ENCODE peak calls at places on chromosomes 12 and 14, in six cellular contexts. I, F, B, D, Q and R are unnamed samples.

GRCh38 chr14:67357583-67358354 is 1.8 kb downstream of the ATP6V1D start:
- DNase-seq in I (peak), F (no peak), B (no peak), D (no peak), Q (no peak), R (no peak)

GRCh38 chr12:75548879-75549278 is 37.5 kb upstream of the KRR1 start:
- DNase-seq in I (no peak), F (no peak), B (no peak), D (no peak), Q (no peak), R (no peak)

GRCh38 chr12:58143498-58143897 is 202.1 kb downstream of the ATP23 start:
- DNase-seq in I (no peak), F (no peak), B (no peak), D (no peak), Q (no peak), R (no peak)

GRCh38 chr12:49705479-49706267 is 1.5 kb downstream of the FMNL3 start:
- DNase-seq in I (peak), F (peak), B (peak), D (no peak), Q (no peak), R (peak)

GRCh38 chr14:52951730-52952481 is 1.1 kb upstream of the FERMT2 start:
- DNase-seq in I (peak), F (peak), B (peak), D (peak), Q (peak), R (peak)

GRCh38 chr14:105881021-105881930 is 354.9 kb downstream of the TMEM121 start:
- DNase-seq in I (no peak), F (no peak), B (peak), D (no peak), Q (no peak), R (no peak)

GRCh38 chr12:6234906-6235305 is 34.7 kb downstream of the CD9 start:
- DNase-seq in I (no peak), F (no peak), B (no peak), D (no peak), Q (no peak), R (no peak)

GRCh38 chr12:3307419-3307818 is 183.6 kb upstream of the PRMT8 start:
- DNase-seq in I (no peak), F (no peak), B (no peak), D (no peak), Q (no peak), R (no peak)

GRCh38 chr14:53715390-53715730 is 241.3 kb downstream of the BMP4 start:
- DNase-seq in I (peak), F (peak), B (no peak), D (peak), Q (no peak), R (no peak)

GRCh38 chr12:14272954-14273910 is 92.2 kb upstream of the ATF7IP start:
- DNase-seq in I (no peak), F (no peak), B (no peak), D (no peak), Q (no peak), R (no peak)

GRCh38 chr12:6539276-6540134 is 5.2 kb downstream of the GAPDH start:
- DNase-seq in I (no peak), F (peak), B (no peak), D (peak), Q (no peak), R (no peak)

GRCh38 chr12:67437011-67437410 is 167.9 kb downstream of the CAND1 start:
- DNase-seq in I (no peak), F (no peak), B (no peak), D (no peak), Q (no peak), R (no peak)

GRCh38 chr12:61536525-61536924 is 723.7 kb upstream of the USP15 start:
- DNase-seq in I (no peak), F (no peak), B (no peak), D (no peak), Q (no peak), R (no peak)

GRCh38 chr14:68682166-68683103 is 110.4 kb downstream of the ZFP36L1 start:
- DNase-seq in I (peak), F (peak), B (no peak), D (peak), Q (peak), R (peak)

GRCh38 chr12:67650528-67651379 is 2.2 kb downstream of the DYRK2 start:
- DNase-seq in I (no peak), F (no peak), B (no peak), D (no peak), Q (no peak), R (no peak)

GRCh38 chr12:42420385-42420784 is 94.4 kb downstream of the PPHLN1 start:
- DNase-seq in I (no peak), F (no peak), B (no peak), D (no peak), Q (no peak), R (no peak)

GRCh38 chr12:121494093-121494787 is 86.6 kb downstream of the KDM2B start:
- DNase-seq in I (peak), F (no peak), B (no peak), D (peak), Q (peak), R (no peak)

GRCh38 chr12:113236539-113237354 is 15.5 kb downstream of the TPCN1 start:
- DNase-seq in I (no peak), F (no peak), B (no peak), D (no peak), Q (no peak), R (no peak)

GRCh38 chr12:17588968-17589367 is 501.0 kb downstream of the RERGL start:
- DNase-seq in I (no peak), F (no peak), B (no peak), D (peak), Q (no peak), R (no peak)

GRCh38 chr12:25829192-25829591 is 129.3 kb upstream of the RASSF8 start:
- DNase-seq in I (peak), F (peak), B (no peak), D (peak), Q (peak), R (peak)
- H3K4me3 ChIP-seq in I (no peak), F (no peak), B (no peak), D (no peak), Q (no peak), R (no peak)

GRCh38 chr12:29519585-29520182 is 22.2 kb upstream of the OVCH1 start:
- DNase-seq in I (peak), F (peak), B (no peak), D (peak), Q (peak), R (no peak)

GRCh38 chr12:29516431-29516875 is 19.0 kb upstream of the OVCH1 start:
- DNase-seq in I (peak), F (peak), B (no peak), D (no peak), Q (no peak), R (no peak)

GRCh38 chr12:29518407-29518806 is 20.9 kb upstream of the OVCH1 start:
- DNase-seq in I (no peak), F (no peak), B (no peak), D (no peak), Q (no peak), R (no peak)

GRCh38 chr12:29521951-29522350 is 24.5 kb upstream of the OVCH1 start:
- DNase-seq in I (no peak), F (peak), B (no peak), D (no peak), Q (no peak), R (no peak)

GRCh38 chr12:29517265-29517664 is 19.8 kb upstream of the OVCH1 start:
- DNase-seq in I (no peak), F (no peak), B (no peak), D (peak), Q (no peak), R (no peak)
- TF ChIP-seq CTCF in I (no peak), F (no peak), B (no peak), D (no peak), Q (no peak), R (no peak)

GRCh38 chr12:64882687-64883086 is 58.2 kb downstream of the TBC1D30 start:
- DNase-seq in I (no peak), F (no peak), B (no peak), D (no peak), Q (no peak), R (no peak)

GRCh38 chr12:64875186-64875585 is 50.7 kb downstream of the TBC1D30 start:
- DNase-seq in I (no peak), F (no peak), B (no peak), D (no peak), Q (no peak), R (no peak)

GRCh38 chr12:64876388-64877071 is 52.1 kb downstream of the TBC1D30 start:
- DNase-seq in I (no peak), F (no peak), B (no peak), D (no peak), Q (no peak), R (no peak)

DNA sequence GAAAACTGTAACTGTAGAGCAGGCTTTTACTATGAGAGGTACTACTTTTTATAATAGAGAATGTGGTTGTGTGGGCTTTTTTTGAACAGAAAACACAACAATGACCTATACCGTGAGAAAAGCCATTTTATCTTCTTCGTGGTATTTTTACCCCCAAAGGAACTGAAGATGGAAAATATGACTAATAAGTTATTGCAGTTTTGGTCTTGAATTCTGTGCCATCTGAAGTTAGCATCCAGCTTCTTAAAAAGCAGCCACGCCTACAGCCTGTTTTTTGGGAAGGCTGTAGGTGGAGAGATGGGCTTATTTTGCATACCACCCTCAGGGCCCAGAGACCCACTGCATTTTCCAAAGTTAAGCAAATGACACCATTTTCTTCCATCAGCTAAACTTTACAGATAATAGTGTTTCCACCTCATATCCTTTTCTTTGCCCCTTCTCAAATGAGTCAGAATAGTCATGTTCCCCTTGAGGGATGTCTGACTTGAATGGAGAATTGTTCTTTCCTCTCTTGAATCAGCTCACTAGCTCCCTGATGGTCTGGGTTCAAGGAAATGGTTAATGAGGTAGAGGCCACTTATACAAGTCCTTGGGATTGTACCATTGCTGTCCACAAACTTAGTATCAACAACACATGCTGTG is 53.0 kb downstream of the TBC1D30 start:
- DNase-seq in I (no peak), F (no peak), B (no peak), D (no peak), Q (no peak), R (no peak)
- H3K4me3 ChIP-seq in I (no peak), F (no peak), B (no peak), D (no peak), Q (no peak), R (no peak)

GRCh38 chr14:50340945-50341344 is 28.8 kb downstream of the DMAC2L start:
- DNase-seq in I (no peak), F (no peak), B (no peak), D (no peak), Q (no peak), R (no peak)
- TF ChIP-seq CTCF in I (no peak), F (no peak), B (no peak), D (no peak), Q (peak), R (peak)

DNA sequence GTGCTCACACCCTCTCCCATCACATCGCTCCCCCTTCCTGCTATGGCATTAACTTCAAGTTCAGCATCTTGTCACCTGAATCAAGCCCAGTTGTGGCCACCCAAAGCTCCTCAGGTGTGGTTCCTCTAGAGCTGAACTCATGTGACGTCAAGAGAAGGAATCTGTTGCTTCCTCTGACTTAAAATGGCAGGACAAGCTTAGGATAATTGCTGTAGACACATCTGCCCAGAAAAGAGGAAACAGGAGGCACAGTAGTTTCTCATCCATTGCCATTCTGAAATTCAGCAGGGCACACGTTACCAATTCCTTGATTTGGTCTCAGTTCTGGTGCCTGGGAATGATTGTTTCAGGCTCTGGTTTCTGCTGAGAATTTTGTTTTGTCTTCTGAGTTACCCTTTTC is 52.1 kb downstream of the RCOR1 start:
- DNase-seq in I (no peak), F (no peak), B (no peak), D (no peak), Q (no peak), R (no peak)
- H3K4me3 ChIP-seq in I (no peak), F (no peak), B (no peak), D (no peak), Q (no peak), R (no peak)

GRCh38 chr14:75285331-75285730 is 6.7 kb downstream of the FOS start:
- DNase-seq in I (no peak), F (no peak), B (no peak), D (no peak), Q (no peak), R (no peak)

GRCh38 chr14:75282166-75282547 is 3.5 kb downstream of the FOS start:
- DNase-seq in I (peak), F (no peak), B (no peak), D (no peak), Q (no peak), R (no peak)

GRCh38 chr14:75283884-75284563 is 5.4 kb downstream of the FOS start:
- DNase-seq in I (peak), F (no peak), B (no peak), D (peak), Q (no peak), R (no peak)

GRCh38 chr14:75281691-75282000 is 3.0 kb downstream of the FOS start:
- DNase-seq in I (no peak), F (no peak), B (no peak), D (no peak), Q (no peak), R (no peak)

DNA sequence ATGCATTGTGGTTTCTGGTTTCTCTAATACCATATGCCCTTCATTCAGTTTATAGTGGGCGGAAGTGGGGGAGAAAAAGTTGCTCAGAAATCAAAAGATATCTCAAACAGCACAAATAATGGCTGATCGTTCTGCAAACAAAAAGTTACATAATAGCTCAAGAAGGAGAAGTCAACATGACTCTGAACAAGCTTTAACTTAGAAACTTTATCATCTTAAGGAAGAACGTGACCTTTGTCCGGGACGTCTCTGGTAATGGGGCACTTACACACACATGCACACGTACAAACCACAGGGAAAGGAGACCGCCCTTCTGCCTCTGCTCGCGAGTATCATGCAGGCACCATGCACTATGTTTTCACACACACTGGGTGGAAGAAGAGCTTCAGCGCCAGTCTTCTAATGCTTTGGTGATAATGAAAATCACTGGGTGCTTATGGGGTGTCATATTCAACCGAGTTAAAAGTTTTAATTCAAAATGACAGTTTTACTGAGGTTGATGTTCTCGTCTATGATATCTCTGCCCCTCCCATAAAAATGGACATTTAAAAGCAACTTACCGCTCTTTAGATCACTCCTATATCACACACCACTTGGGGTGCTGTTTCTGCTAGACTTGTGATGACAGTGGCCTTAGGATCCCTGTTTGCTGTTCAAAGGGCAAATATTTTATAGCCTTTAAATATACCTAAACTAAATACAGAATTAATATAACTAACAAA is 4.7 kb downstream of the FOS start:
- DNase-seq in I (peak), F (no peak), B (no peak), D (peak), Q (no peak), R (no peak)
- TF ChIP-seq CTCF in I (peak), F (peak), B (no peak), D (no peak), Q (peak), R (no peak)

GRCh38 chr14:24176599-24176998 is 4.7 kb downstream of the REC8 start:
- DNase-seq in I (no peak), F (no peak), B (no peak), D (no peak), Q (no peak), R (no peak)
- H3K4me3 ChIP-seq in I (no peak), F (no peak), B (no peak), D (no peak), Q (no peak), R (no peak)